ENCODE peak calls at places on chromosome 13, in four cellular contexts. R, T, O and Y are unnamed samples.

GRCh38 chr13:33676700-33677048 is 141.3 kb upstream of the RFC3 start:
- DNase-seq in R (peak), T (peak), O (no peak), Y (peak)

GRCh38 chr13:86848716-86849115 is 822.5 kb upstream of the SLITRK5 start:
- DNase-seq in R (no peak), T (no peak), O (no peak), Y (no peak)

GRCh38 chr13:51397262-51397933 is 55.4 kb downstream of the INTS6 start:
- DNase-seq in R (no peak), T (peak), O (no peak), Y (no peak)

GRCh38 chr13:40109324-40109958 is 454.0 kb downstream of the COG6 start:
- DNase-seq in R (no peak), T (peak), O (no peak), Y (no peak)

GRCh38 chr13:23848639-23849282 is 40.4 kb downstream of the MIPEP start:
- DNase-seq in R (no peak), T (no peak), O (no peak), Y (no peak)

GRCh38 chr13:34369925-34370324 is 552.0 kb downstream of the RFC3 start:
- DNase-seq in R (no peak), T (peak), O (no peak), Y (no peak)

GRCh38 chr13:23621316-23621645 is 51.1 kb downstream of the TNFRSF19 start:
- DNase-seq in R (no peak), T (peak), O (no peak), Y (no peak)

GRCh38 chr13:100274942-100275506 is 186.1 kb downstream of the PCCA start:
- DNase-seq in R (no peak), T (no peak), O (no peak), Y (no peak)

GRCh38 chr13:52118595-52118994 is 10.3 kb downstream of the NEK5 start:
- DNase-seq in R (no peak), T (no peak), O (no peak), Y (no peak)

GRCh38 chr13:100090861-100091260 is 2.0 kb downstream of the PCCA start:
- DNase-seq in R (no peak), T (no peak), O (no peak), Y (no peak)

GRCh38 chr13:113860051-113860471 is 3.8 kb downstream of the GAS6 start:
- DNase-seq in R (peak), T (no peak), O (no peak), Y (no peak)

GRCh38 chr13:79079351-79079839 is 326.7 kb downstream of the RBM26 start:
- DNase-seq in R (no peak), T (no peak), O (no peak), Y (no peak)

GRCh38 chr13:111470933-111471332 is 150.5 kb downstream of the TEX29 start:
- DNase-seq in R (no peak), T (no peak), O (no peak), Y (no peak)

GRCh38 chr13:76293346-76293745 is 592.9 kb downstream of the KCTD12 start:
- DNase-seq in R (no peak), T (peak), O (no peak), Y (no peak)

GRCh38 chr13:47396915-47397314 is 500.1 kb upstream of the HTR2A start:
- DNase-seq in R (no peak), T (no peak), O (no peak), Y (no peak)

GRCh38 chr13:111315347-111315995 is 5.0 kb upstream of the TEX29 start:
- DNase-seq in R (no peak), T (peak), O (no peak), Y (no peak)

GRCh38 chr13:81888855-81889254 is 1547.9 kb upstream of the SPRY2 start:
- DNase-seq in R (no peak), T (no peak), O (no peak), Y (no peak)

GRCh38 chr13:50196118-50196517 is 180.9 kb downstream of the KCNRG start:
- DNase-seq in R (no peak), T (no peak), O (no peak), Y (no peak)

GRCh38 chr13:48559638-48560320 is 26.9 kb upstream of the RCBTB2 start:
- DNase-seq in R (no peak), T (peak), O (no peak), Y (no peak)